ENCODE peak calls at places on chromosomes 2 and 18, in seven cellular contexts. One of them, this sample, is unnamed.

GRCh38 chr2:73985318-73986084 is 791 bp downstream of the TET3 start:
- DNase-seq in esophagus squamous epithelium: no peak
- DNase-seq in heart left ventricle: peak; percentile 53
- DNase-seq in activated naive CD4-positive, alpha-beta T cell: peak; percentile 41
- DNase-seq in stimulated activated CD8-positive, alpha-beta memory T cell treated with anti-CD3 and anti-CD28 coated beads, Interleukin-2, amount 100 ng/mL, for 48 hours: peak; percentile 71
- DNase-seq in pancreas: peak; percentile 62
- DNase-seq in K562: peak; percentile 73
- DNase-seq in this sample: peak; percentile 34

GRCh38 chr2:104236491-104236890 is 617.4 kb upstream of the POU3F3 start:
- DNase-seq in stimulated activated CD8-positive, alpha-beta memory T cell treated with anti-CD3 and anti-CD28 coated beads, Interleukin-2, amount 100 ng/mL, for 48 hours: no peak
- DNase-seq in K562: no peak
- DNase-seq in heart left ventricle: no peak
- DNase-seq in activated naive CD4-positive, alpha-beta T cell: no peak
- DNase-seq in pancreas: no peak
- DNase-seq in esophagus squamous epithelium: no peak
- DNase-seq in this sample: no peak

GRCh38 chr2:199940373-199940772 is 14.9 kb downstream of the TYW5 start:
- DNase-seq in pancreas: no peak
- DNase-seq in activated naive CD4-positive, alpha-beta T cell: no peak
- DNase-seq in esophagus squamous epithelium: no peak
- DNase-seq in heart left ventricle: no peak
- DNase-seq in stimulated activated CD8-positive, alpha-beta memory T cell treated with anti-CD3 and anti-CD28 coated beads, Interleukin-2, amount 100 ng/mL, for 48 hours: no peak
- DNase-seq in K562: no peak
- DNase-seq in this sample: no peak

GRCh38 chr2:235539773-235540172 is 45.9 kb downstream of the AGAP1 start:
- DNase-seq in stimulated activated CD8-positive, alpha-beta memory T cell treated with anti-CD3 and anti-CD28 coated beads, Interleukin-2, amount 100 ng/mL, for 48 hours: no peak
- DNase-seq in activated naive CD4-positive, alpha-beta T cell: no peak
- DNase-seq in esophagus squamous epithelium: no peak
- DNase-seq in K562: no peak
- DNase-seq in pancreas: no peak
- DNase-seq in heart left ventricle: no peak
- DNase-seq in this sample: no peak

GRCh38 chr2:230668184-230668938 is 44.3 kb upstream of the CAB39 start:
- DNase-seq in K562: no peak
- DNase-seq in heart left ventricle: peak; percentile 55
- DNase-seq in esophagus squamous epithelium: no peak
- DNase-seq in pancreas: no peak
- DNase-seq in activated naive CD4-positive, alpha-beta T cell: no peak
- DNase-seq in stimulated activated CD8-positive, alpha-beta memory T cell treated with anti-CD3 and anti-CD28 coated beads, Interleukin-2, amount 100 ng/mL, for 48 hours: no peak
- DNase-seq in this sample: no peak

GRCh38 chr2:196241175-196241574 is 69.8 kb upstream of the STK17B start:
- DNase-seq in heart left ventricle: no peak
- DNase-seq in stimulated activated CD8-positive, alpha-beta memory T cell treated with anti-CD3 and anti-CD28 coated beads, Interleukin-2, amount 100 ng/mL, for 48 hours: no peak
- DNase-seq in activated naive CD4-positive, alpha-beta T cell: no peak
- DNase-seq in esophagus squamous epithelium: no peak
- DNase-seq in K562: no peak
- DNase-seq in pancreas: no peak
- DNase-seq in this sample: no peak

GRCh38 chr18:8117008-8117376 is 492.2 kb upstream of the RAB12 start:
- DNase-seq in pancreas: no peak
- DNase-seq in stimulated activated CD8-positive, alpha-beta memory T cell treated with anti-CD3 and anti-CD28 coated beads, Interleukin-2, amount 100 ng/mL, for 48 hours: no peak
- DNase-seq in K562: no peak
- DNase-seq in heart left ventricle: no peak
- DNase-seq in activated naive CD4-positive, alpha-beta T cell: no peak
- DNase-seq in esophagus squamous epithelium: no peak
- DNase-seq in this sample: no peak

GRCh38 chr18:47602273-47602897 is 328.1 kb downstream of the SMAD2 start:
- DNase-seq in pancreas: no peak
- DNase-seq in heart left ventricle: no peak
- DNase-seq in K562: no peak
- DNase-seq in esophagus squamous epithelium: no peak
- DNase-seq in stimulated activated CD8-positive, alpha-beta memory T cell treated with anti-CD3 and anti-CD28 coated beads, Interleukin-2, amount 100 ng/mL, for 48 hours: no peak
- DNase-seq in activated naive CD4-positive, alpha-beta T cell: no peak
- DNase-seq in this sample: no peak

GRCh38 chr18:79472176-79472575 is 76.4 kb downstream of the NFATC1 start:
- DNase-seq in stimulated activated CD8-positive, alpha-beta memory T cell treated with anti-CD3 and anti-CD28 coated beads, Interleukin-2, amount 100 ng/mL, for 48 hours: no peak
- DNase-seq in heart left ventricle: no peak
- DNase-seq in pancreas: peak; percentile 55
- DNase-seq in activated naive CD4-positive, alpha-beta T cell: no peak
- DNase-seq in esophagus squamous epithelium: no peak
- DNase-seq in K562: no peak
- DNase-seq in this sample: no peak

GRCh38 chr2:133847591-133847990 is 279.3 kb upstream of the NCKAP5 start:
- DNase-seq in heart left ventricle: no peak
- DNase-seq in stimulated activated CD8-positive, alpha-beta memory T cell treated with anti-CD3 and anti-CD28 coated beads, Interleukin-2, amount 100 ng/mL, for 48 hours: no peak
- DNase-seq in K562: no peak
- DNase-seq in activated naive CD4-positive, alpha-beta T cell: no peak
- DNase-seq in pancreas: no peak
- DNase-seq in esophagus squamous epithelium: no peak
- DNase-seq in this sample: no peak

GRCh38 chr2:204850576-204850975 is 305.3 kb downstream of the PARD3B start:
- DNase-seq in pancreas: no peak
- DNase-seq in stimulated activated CD8-positive, alpha-beta memory T cell treated with anti-CD3 and anti-CD28 coated beads, Interleukin-2, amount 100 ng/mL, for 48 hours: no peak
- DNase-seq in heart left ventricle: no peak
- DNase-seq in esophagus squamous epithelium: no peak
- DNase-seq in K562: no peak
- DNase-seq in activated naive CD4-positive, alpha-beta T cell: no peak
- DNase-seq in this sample: no peak

GRCh38 chr2:86383844-86384243 is 46.4 kb upstream of the REEP1 start:
- DNase-seq in pancreas: no peak
- DNase-seq in esophagus squamous epithelium: no peak
- DNase-seq in stimulated activated CD8-positive, alpha-beta memory T cell treated with anti-CD3 and anti-CD28 coated beads, Interleukin-2, amount 100 ng/mL, for 48 hours: no peak
- DNase-seq in activated naive CD4-positive, alpha-beta T cell: no peak
- DNase-seq in K562: no peak
- DNase-seq in heart left ventricle: no peak
- DNase-seq in this sample: no peak

GRCh38 chr18:9290171-9290570 is 44.4 kb upstream of the TWSG1 start:
- DNase-seq in esophagus squamous epithelium: no peak
- DNase-seq in activated naive CD4-positive, alpha-beta T cell: no peak
- DNase-seq in stimulated activated CD8-positive, alpha-beta memory T cell treated with anti-CD3 and anti-CD28 coated beads, Interleukin-2, amount 100 ng/mL, for 48 hours: no peak
- DNase-seq in heart left ventricle: no peak
- DNase-seq in pancreas: no peak
- DNase-seq in K562: no peak
- DNase-seq in this sample: no peak

GRCh38 chr2:53505814-53506213 is 261.8 kb upstream of the CHAC2 start:
- DNase-seq in heart left ventricle: no peak
- DNase-seq in K562: no peak
- DNase-seq in activated naive CD4-positive, alpha-beta T cell: no peak
- DNase-seq in pancreas: no peak
- DNase-seq in stimulated activated CD8-positive, alpha-beta memory T cell treated with anti-CD3 and anti-CD28 coated beads, Interleukin-2, amount 100 ng/mL, for 48 hours: no peak
- DNase-seq in esophagus squamous epithelium: no peak
- DNase-seq in this sample: no peak

GRCh38 chr2:2226326-2226725 is 104.7 kb downstream of the MYT1L start:
- DNase-seq in stimulated activated CD8-positive, alpha-beta memory T cell treated with anti-CD3 and anti-CD28 coated beads, Interleukin-2, amount 100 ng/mL, for 48 hours: no peak
- DNase-seq in activated naive CD4-positive, alpha-beta T cell: no peak
- DNase-seq in esophagus squamous epithelium: no peak
- DNase-seq in heart left ventricle: no peak
- DNase-seq in pancreas: no peak
- DNase-seq in K562: no peak
- DNase-seq in this sample: no peak

GRCh38 chr2:227191367-227191766 is 26.9 kb downstream of the COL4A3 start:
- DNase-seq in K562: no peak
- DNase-seq in pancreas: no peak
- DNase-seq in heart left ventricle: no peak
- DNase-seq in esophagus squamous epithelium: no peak
- DNase-seq in activated naive CD4-positive, alpha-beta T cell: no peak
- DNase-seq in stimulated activated CD8-positive, alpha-beta memory T cell treated with anti-CD3 and anti-CD28 coated beads, Interleukin-2, amount 100 ng/mL, for 48 hours: no peak
- DNase-seq in this sample: no peak

GRCh38 chr2:111965062-111965461 is 66.7 kb downstream of the MERTK start:
- DNase-seq in stimulated activated CD8-positive, alpha-beta memory T cell treated with anti-CD3 and anti-CD28 coated beads, Interleukin-2, amount 100 ng/mL, for 48 hours: no peak
- DNase-seq in esophagus squamous epithelium: no peak
- DNase-seq in activated naive CD4-positive, alpha-beta T cell: no peak
- DNase-seq in heart left ventricle: no peak
- DNase-seq in K562: no peak
- DNase-seq in pancreas: no peak
- DNase-seq in this sample: no peak

GRCh38 chr2:21256006-21256405 is 132.2 kb downstream of the TDRD15 start:
- DNase-seq in activated naive CD4-positive, alpha-beta T cell: no peak
- DNase-seq in pancreas: no peak
- DNase-seq in stimulated activated CD8-positive, alpha-beta memory T cell treated with anti-CD3 and anti-CD28 coated beads, Interleukin-2, amount 100 ng/mL, for 48 hours: no peak
- DNase-seq in K562: peak; percentile 20
- DNase-seq in esophagus squamous epithelium: peak; percentile 6
- DNase-seq in heart left ventricle: peak; percentile 61
- DNase-seq in this sample: no peak

GRCh38 chr2:55861733-55862132 is 61.8 kb downstream of the EFEMP1 start:
- DNase-seq in pancreas: no peak
- DNase-seq in K562: no peak
- DNase-seq in activated naive CD4-positive, alpha-beta T cell: no peak
- DNase-seq in esophagus squamous epithelium: no peak
- DNase-seq in heart left ventricle: no peak
- DNase-seq in stimulated activated CD8-positive, alpha-beta memory T cell treated with anti-CD3 and anti-CD28 coated beads, Interleukin-2, amount 100 ng/mL, for 48 hours: no peak
- DNase-seq in this sample: no peak

This sample was measured in stomach.